ENCODE peak calls at places on chromosomes 12 and 14, in four cellular contexts. I, Z, H and N are unnamed samples.

GRCh38 chr14:73727181-73727580 is 13.0 kb upstream of the PNMA1 start:
- DNase-seq in I (no peak), Z (no peak), H (no peak), N (no peak)

GRCh38 chr14:53316504-53316903 is 163.4 kb upstream of the DDHD1 start:
- DNase-seq in I (no peak), Z (peak; percentile 7), H (no peak), N (no peak)

GRCh38 chr14:92464716-92465115 is 48.9 kb upstream of the RIN3 start:
- DNase-seq in I (no peak), Z (no peak), H (no peak), N (no peak)

GRCh38 chr12:26499979-26500640 is 304.7 kb downstream of the SSPN start:
- DNase-seq in I (no peak), Z (peak; percentile 27), H (no peak), N (peak; percentile 10)

GRCh38 chr12:56267443-56268071 is 815 bp downstream of the COQ10A start:
- DNase-seq in I (no peak), Z (peak; percentile 7), H (no peak), N (no peak)

GRCh38 chr14:56491299-56492285 is 88.0 kb upstream of the TMEM260 start:
- DNase-seq in I (no peak), Z (peak; percentile 61), H (peak; percentile 34), N (peak; percentile 47)

GRCh38 chr12:45598761-45599160 is 130.7 kb upstream of the ARID2 start:
- DNase-seq in I (no peak), Z (no peak), H (no peak), N (no peak)

GRCh38 chr14:57066887-57067513 is 201.7 kb downstream of the EXOC5 start:
- DNase-seq in I (peak; percentile 3), Z (peak; percentile 36), H (no peak), N (no peak)

GRCh38 chr14:68282479-68283377 is 463.1 kb downstream of the RAD51B start:
- DNase-seq in I (no peak), Z (no peak), H (no peak), N (no peak)

GRCh38 chr12:4603946-4604345 is 41.9 kb downstream of the DYRK4 start:
- DNase-seq in I (no peak), Z (no peak), H (no peak), N (no peak)

GRCh38 chr12:124861492-124861891 is 2.2 kb downstream of the SCARB1 start:
- DNase-seq in I (no peak), Z (peak; percentile 18), H (peak; percentile 45), N (no peak)

GRCh38 chr14:87999282-87999681 is 5.7 kb upstream of the GPR65 start:
- DNase-seq in I (no peak), Z (no peak), H (no peak), N (no peak)

GRCh38 chr12:104859144-104859543 is 98.9 kb downstream of the SLC41A2 start:
- DNase-seq in I (no peak), Z (peak; percentile 66), H (peak; percentile 93), N (peak; percentile 63)

GRCh38 chr12:21665816-21666215 is 8.2 kb upstream of the LDHB start:
- DNase-seq in I (no peak), Z (no peak), H (no peak), N (no peak)

GRCh38 chr12:82425241-82425640 is 66.9 kb downstream of the METTL25 start:
- DNase-seq in I (no peak), Z (peak; percentile 60), H (peak; percentile 87), N (peak; percentile 80)

GRCh38 chr14:85425507-85425906 is 104.4 kb upstream of the FLRT2 start:
- DNase-seq in I (no peak), Z (no peak), H (no peak), N (no peak)

GRCh38 chr12:120669055-120669828 is 17.7 kb upstream of the MLEC start:
- DNase-seq in I (no peak), Z (peak; percentile 83), H (no peak), N (peak; percentile 37)

GRCh38 chr12:107622005-107622404 is 63.6 kb upstream of the PWP1 start:
- DNase-seq in I (no peak), Z (peak; percentile 22), H (peak; percentile 27), N (peak; percentile 50)

GRCh38 chr12:8960185-8960584 is 10.7 kb upstream of the M6PR start:
- DNase-seq in I (no peak), Z (no peak), H (no peak), N (no peak)

GRCh38 chr14:100709252-100709955 is 17.3 kb upstream of the DLK1 start:
- DNase-seq in I (peak; percentile 8), Z (peak; percentile 48), H (no peak), N (peak; percentile 31)

GRCh38 chr12:123140675-123141614 is 9.9 kb downstream of the PITPNM2 start:
- DNase-seq in I (no peak), Z (no peak), H (no peak), N (no peak)

GRCh38 chr14:91869556-91869955 is 2.2 kb upstream of the TC2N start:
- DNase-seq in I (no peak), Z (no peak), H (no peak), N (no peak)

GRCh38 chr14:91237219-91237618 is 7.3 kb downstream of the GPR68 start:
- DNase-seq in I (no peak), Z (peak; percentile 92), H (peak; percentile 94), N (peak; percentile 75)

GRCh38 chr12:27711312-27711682 is 665 bp downstream of the MRPS35 start:
- DNase-seq in I (no peak), Z (no peak), H (no peak), N (no peak)

GRCh38 chr12:114400925-114401324 is 5.0 kb downstream of the TBX5 start:
- DNase-seq in I (no peak), Z (peak; percentile 95), H (no peak), N (no peak)

GRCh38 chr12:51827925-51828818 is 20.3 kb downstream of the FIGNL2 start:
- DNase-seq in I (peak; percentile 26), Z (peak; percentile 79), H (peak; percentile 81), N (peak; percentile 68)

GRCh38 chr14:61219256-61219655 is 61.9 kb downstream of the TMEM30B start:
- DNase-seq in I (no peak), Z (peak; percentile 61), H (no peak), N (no peak)

GRCh38 chr14:30223385-30223785 is 295.7 kb upstream of the PRKD1 start:
- DNase-seq in I (no peak), Z (peak; percentile 86), H (peak; percentile 91), N (peak; percentile 91)

GRCh38 chr12:52035926-52036325 is 15.3 kb upstream of the NR4A1 start:
- DNase-seq in I (no peak), Z (no peak), H (no peak), N (no peak)

GRCh38 chr12:53452159-53453077 is 516 bp downstream of the PCBP2 start:
- DNase-seq in I (peak; percentile 54), Z (peak; percentile 92), H (peak; percentile 75), N (peak; percentile 85)

GRCh38 chr14:77579760-77580159 is 36.7 kb downstream of the SPTLC2 start:
- DNase-seq in I (no peak), Z (no peak), H (no peak), N (no peak)

GRCh38 chr14:92646952-92647461 is 101.4 kb downstream of the LGMN start:
- DNase-seq in I (no peak), Z (peak; percentile 94), H (peak; percentile 91), N (peak; percentile 96)

GRCh38 chr12:77720258-77720657 is 110.4 kb upstream of the NAV3 start:
- DNase-seq in I (no peak), Z (peak; percentile 22), H (no peak), N (no peak)

GRCh38 chr12:68370006-68370590 is 37.9 kb upstream of the MDM1 start:
- DNase-seq in I (no peak), Z (no peak), H (no peak), N (no peak)

GRCh38 chr14:61288720-61289119 is 7.6 kb upstream of the TMEM30B start:
- DNase-seq in I (no peak), Z (no peak), H (no peak), N (no peak)

GRCh38 chr14:61584258-61584657 is 111.1 kb upstream of the HIF1A start:
- DNase-seq in I (no peak), Z (peak; percentile 94), H (peak; percentile 87), N (peak; percentile 71)

GRCh38 chr12:132150780-132151144 is 6.5 kb downstream of the NOC4L start:
- DNase-seq in I (no peak), Z (no peak), H (no peak), N (no peak)

GRCh38 chr12:18224745-18225144 is 36.6 kb upstream of the PIK3C2G start:
- DNase-seq in I (no peak), Z (peak; percentile 68), H (peak; percentile 27), N (peak; percentile 32)

GRCh38 chr14:80059041-80059440 is 152.3 kb downstream of the DIO2 start:
- DNase-seq in I (no peak), Z (no peak), H (peak; percentile 61), N (no peak)